ENCODE peak calls at places on chromosomes 4 and X, in five cellular contexts. One of them, this sample, is unnamed.

GRCh38 chrX:4547218-4547836 is 833.9 kb upstream of the PRKX start:
- DNase-seq in NCI-H2029: no peak
- DNase-seq in GM12891: peak
- DNase-seq in HCEC 1CT: peak
- DNase-seq in A549: peak
- DNase-seq in this sample: no peak

GRCh38 chrX:119541188-119541587 is 24.0 kb downstream of the STEEP1 start:
- DNase-seq in HCEC 1CT: peak
- DNase-seq in A549: peak
- DNase-seq in GM12891: no peak
- DNase-seq in NCI-H2029: no peak
- DNase-seq in this sample: no peak

GRCh38 chrX:154748712-154749339 is 2.1 kb downstream of the GAB3 start:
- DNase-seq in GM12891: no peak
- DNase-seq in NCI-H2029: peak
- DNase-seq in A549: peak
- DNase-seq in HCEC 1CT: peak
- DNase-seq in this sample: peak

GRCh38 chrX:153348421-153348820 is 14.5 kb downstream of the ZNF275 start:
- DNase-seq in GM12891: no peak
- DNase-seq in HCEC 1CT: no peak
- DNase-seq in A549: no peak
- DNase-seq in NCI-H2029: no peak
- DNase-seq in this sample: no peak

GRCh38 chr4:113300384-113301011 is 251.0 kb downstream of the ANK2 start:
- DNase-seq in GM12891: no peak
- DNase-seq in A549: peak
- DNase-seq in HCEC 1CT: peak
- DNase-seq in NCI-H2029: no peak
- DNase-seq in this sample: no peak

GRCh38 chrX:131067846-131068745 is 9.9 kb downstream of the ARHGAP36 start:
- DNase-seq in GM12891: no peak
- DNase-seq in A549: no peak
- DNase-seq in HCEC 1CT: no peak
- DNase-seq in NCI-H2029: no peak
- DNase-seq in this sample: no peak

GRCh38 chr4:167578906-167579305 is 344.6 kb upstream of the SPOCK3 start:
- DNase-seq in HCEC 1CT: no peak
- DNase-seq in A549: no peak
- DNase-seq in NCI-H2029: no peak
- DNase-seq in GM12891: no peak
- DNase-seq in this sample: no peak

GRCh38 chr4:64068096-64068495 is 341.2 kb downstream of the TECRL start:
- DNase-seq in NCI-H2029: no peak
- DNase-seq in HCEC 1CT: no peak
- DNase-seq in GM12891: no peak
- DNase-seq in A549: no peak
- DNase-seq in this sample: no peak

GRCh38 chr4:82715731-82716617 is 82.6 kb downstream of the SCD5 start:
- DNase-seq in GM12891: no peak
- DNase-seq in A549: no peak
- DNase-seq in NCI-H2029: no peak
- DNase-seq in HCEC 1CT: peak
- DNase-seq in this sample: no peak

GRCh38 chr4:122665148-122665547 is 44.3 kb upstream of the IL21 start:
- DNase-seq in GM12891: no peak
- DNase-seq in A549: no peak
- DNase-seq in NCI-H2029: no peak
- DNase-seq in HCEC 1CT: peak
- DNase-seq in this sample: no peak

GRCh38 chr4:106773106-106773905 is 262.8 kb downstream of the DKK2 start:
- DNase-seq in HCEC 1CT: peak
- DNase-seq in GM12891: no peak
- DNase-seq in NCI-H2029: no peak
- DNase-seq in A549: no peak
- DNase-seq in this sample: no peak

GRCh38 chrX:72309297-72310071 is 3.8 kb upstream of the CITED1 start:
- DNase-seq in NCI-H2029: no peak
- DNase-seq in A549: no peak
- DNase-seq in GM12891: no peak
- DNase-seq in HCEC 1CT: no peak
- DNase-seq in this sample: no peak

GRCh38 chrX:115968436-115969252 is 201.9 kb upstream of the AGTR2 start:
- DNase-seq in NCI-H2029: no peak
- DNase-seq in HCEC 1CT: peak
- DNase-seq in GM12891: no peak
- DNase-seq in A549: peak
- DNase-seq in this sample: peak

GRCh38 chr4:54232151-54232688 is 3.1 kb downstream of the PDGFRA start:
- DNase-seq in NCI-H2029: no peak
- DNase-seq in HCEC 1CT: no peak
- DNase-seq in GM12891: no peak
- DNase-seq in A549: no peak
- DNase-seq in this sample: no peak

GRCh38 chr4:143458966-143459365 is 54.5 kb upstream of the SMARCA5 start:
- DNase-seq in NCI-H2029: no peak
- DNase-seq in GM12891: no peak
- DNase-seq in A549: no peak
- DNase-seq in HCEC 1CT: no peak
- DNase-seq in this sample: no peak

GRCh38 chr4:92305148-92305877 is 1.5 kb downstream of the GRID2 start:
- DNase-seq in HCEC 1CT: peak
- DNase-seq in A549: peak
- DNase-seq in NCI-H2029: peak
- DNase-seq in GM12891: peak
- DNase-seq in this sample: peak